ENCODE peak calls at places on chromosomes 13 and 19, in four cellular contexts. G is stimulated activated CD4-positive, alpha-beta T cell treated with anti-CD3 and anti-CD28 coated beads, Interleukin-4, amount 100 ng/mL, for 4 hours; A is lung; W is kidney tubule cell. K is an unnamed sample.

GRCh38 chr19:39555883-39556282 is 15.9 kb upstream of the EID2 start:
- DNase-seq in G (no peak), A (no peak), W (no peak), K (no peak)

GRCh38 chr19:46126086-46126485 is 1.6 kb upstream of the IGFL3 start:
- DNase-seq in G (no peak), A (no peak), W (no peak), K (no peak)

GRCh38 chr19:29858000-29858596 is 46.3 kb downstream of the CCNE1 start:
- DNase-seq in G (peak), A (peak), W (peak), K (no peak)

GRCh38 chr13:46386996-46387851 is at the start of gene RUBCNL:
- DNase-seq in G (peak), A (no peak), W (peak), K (no peak)

GRCh38 chr13:38419312-38419873 is 69.7 kb downstream of the UFM1 start:
- DNase-seq in G (no peak), A (no peak), W (no peak), K (no peak)

GRCh38 chr13:23159587-23160240 is 21.1 kb upstream of the SGCG start:
- DNase-seq in G (no peak), A (no peak), W (no peak), K (no peak)

GRCh38 chr19:18795540-18795939 is 4.4 kb upstream of the COMP start:
- DNase-seq in G (no peak), A (no peak), W (no peak), K (no peak)

GRCh38 chr19:3852614-3853254 is 16.1 kb downstream of the ZFR2 start:
- DNase-seq in G (peak), A (no peak), W (peak), K (peak)

GRCh38 chr19:9917322-9917721 is 19.0 kb downstream of the OLFM2 start:
- DNase-seq in G (no peak), A (no peak), W (peak), K (no peak)

GRCh38 chr13:85549819-85550218 is 249.4 kb downstream of the SLITRK6 start:
- DNase-seq in G (no peak), A (no peak), W (no peak), K (no peak)

GRCh38 chr13:38755792-38756191 is 68.9 kb downstream of the FREM2 start:
- DNase-seq in G (no peak), A (no peak), W (no peak), K (no peak)

GRCh38 chr19:2207991-2208860 is 27.9 kb downstream of the PLEKHJ1 start:
- DNase-seq in G (no peak), A (no peak), W (no peak), K (peak)

GRCh38 chr13:30346159-30346788 is 38.9 kb upstream of the KATNAL1 start:
- DNase-seq in G (peak), A (no peak), W (no peak), K (no peak)

GRCh38 chr19:51450730-51451307 is 7.4 kb downstream of the SIGLEC8 start:
- DNase-seq in G (peak), A (no peak), W (no peak), K (no peak)

K was measured in amniotic stem cell.